ENCODE peak calls at places on chromosomes 16 and 17, in nine cellular contexts. S is CD8-positive, alpha-beta T cell; Q is heart right ventricle; M is mucosa of descending colon; H is fibroblast of pulmonary artery; L is lower leg skin; P is RWPE2; U is upper lobe of left lung; T is GM06990. I is an unnamed sample.
A peak's percentile ranks its signal among the peaks of the same experiment; 100 is the strongest.

GRCh38 chr16:11005611-11005975 is 61.2 kb downstream of the CLEC16A start:
- DNase-seq in H (peak; percentile 31), S (no peak), Q (no peak), M (no peak), T (no peak), L (no peak), P (no peak), U (no peak), I (no peak)

GRCh38 chr16:30949655-30950515 is 1.0 kb downstream of the ORAI3 start:
- DNase-seq in Q (peak; percentile 82), M (peak; percentile 80), H (peak; percentile 80), S (no peak), U (peak; percentile 91), P (peak; percentile 98), T (peak; percentile 72), L (peak; percentile 97), I (peak; percentile 86)

GRCh38 chr17:27552467-27552779 is 78.6 kb upstream of the LGALS9 start:
- DNase-seq in L (no peak), M (no peak), Q (no peak), U (peak; percentile 53), P (no peak), H (peak; percentile 49), T (no peak), S (no peak), I (no peak)

GRCh38 chr17:17417718-17418151 is 59.1 kb upstream of the MED9 start:
- DNase-seq in M (peak; percentile 78), Q (no peak), S (no peak), L (no peak), U (no peak), T (no peak), H (no peak), P (peak; percentile 7), I (no peak)

GRCh38 chr16:26198221-26198620 is 506.5 kb downstream of the HS3ST4 start:
- DNase-seq in T (no peak), L (no peak), M (no peak), U (no peak), P (no peak), Q (no peak), H (no peak), S (no peak), I (no peak)

GRCh38 chr17:64196626-64197025 is 66.4 kb downstream of the TEX2 start:
- DNase-seq in Q (no peak), U (no peak), L (no peak), H (peak; percentile 93), T (no peak), P (no peak), S (no peak), M (no peak), I (no peak)

GRCh38 chr17:81166033-81166472 is at the start of gene AATK:
- DNase-seq in H (no peak), Q (no peak), U (no peak), L (no peak), P (no peak), M (no peak), T (no peak), S (no peak), I (no peak)

GRCh38 chr17:42586514-42587230 is 9.1 kb upstream of the PSMC3IP start:
- DNase-seq in P (no peak), H (no peak), S (no peak), T (peak; percentile 64), Q (no peak), U (no peak), M (no peak), L (no peak), I (no peak)

GRCh38 chr17:19958023-19958422 is 19.6 kb downstream of the AKAP10 start:
- DNase-seq in P (no peak), M (no peak), Q (no peak), S (no peak), H (peak; percentile 84), T (no peak), U (no peak), L (no peak), I (no peak)

GRCh38 chr17:78601577-78602190 is 24.5 kb upstream of the DNAH17 start:
- DNase-seq in T (no peak), U (no peak), S (no peak), H (no peak), L (no peak), P (no peak), Q (no peak), M (no peak), I (no peak)

GRCh38 chr16:29317269-29317668 is 89.2 kb downstream of the NPIPB11 start:
- DNase-seq in P (no peak), T (no peak), H (no peak), L (peak; percentile 78), U (no peak), S (no peak), M (no peak), Q (no peak), I (no peak)

GRCh38 chr16:29315916-29316517 is 90.5 kb downstream of the NPIPB11 start:
- DNase-seq in Q (no peak), S (no peak), L (peak; percentile 75), H (no peak), U (no peak), P (no peak), T (no peak), M (peak; percentile 26), I (no peak)

GRCh38 chr16:29315046-29315445 is 91.5 kb downstream of the NPIPB11 start:
- DNase-seq in T (no peak), P (no peak), H (no peak), L (peak; percentile 79), M (no peak), Q (no peak), U (no peak), S (no peak), I (no peak)

GRCh38 chr16:29318037-29318436 is 88.5 kb downstream of the NPIPB11 start:
- DNase-seq in S (no peak), T (no peak), P (no peak), U (no peak), M (no peak), L (peak; percentile 83), H (no peak), Q (no peak), I (no peak)

DNA sequence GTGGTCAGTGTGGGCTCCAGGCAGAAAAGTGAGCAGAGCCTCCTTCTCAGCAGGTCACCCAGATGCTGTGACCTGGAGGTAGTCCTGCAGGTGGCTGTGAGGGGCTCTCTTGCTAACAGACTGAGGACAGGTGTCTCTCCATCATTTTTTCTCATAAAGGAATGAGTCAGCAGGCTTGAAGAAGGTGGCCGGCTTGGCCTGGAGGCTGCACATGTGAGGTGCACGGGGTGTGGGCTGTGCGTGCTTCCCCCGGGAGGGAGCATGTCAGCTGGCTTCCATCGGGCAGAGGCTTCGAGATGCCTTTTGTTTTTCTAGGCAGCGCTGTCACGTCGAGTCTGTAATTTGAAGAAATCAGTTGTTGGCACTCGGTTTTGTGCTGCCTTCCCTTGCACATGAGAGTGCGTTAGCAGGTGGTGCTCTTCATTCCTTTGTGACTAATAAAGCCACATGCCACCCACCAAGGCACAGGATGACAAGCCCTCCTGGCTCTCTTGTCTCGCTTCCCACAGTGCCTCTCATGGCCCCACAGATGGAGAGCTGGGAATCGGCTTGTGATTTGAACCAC is 89.8 kb downstream of the NPIPB11 start:
- DNase-seq in U (no peak), Q (no peak), P (no peak), M (no peak), T (no peak), H (no peak), L (peak; percentile 74), S (no peak), I (no peak)
- H3K4me3 ChIP-seq in U (no peak overlapping the region), Q (no peak overlapping the region), P (no peak overlapping the region), M (no peak overlapping the region), T (no peak overlapping the region), H (no peak overlapping the region), L (no peak overlapping the region), S (no peak overlapping the region), I (no peak overlapping the region)

DNA sequence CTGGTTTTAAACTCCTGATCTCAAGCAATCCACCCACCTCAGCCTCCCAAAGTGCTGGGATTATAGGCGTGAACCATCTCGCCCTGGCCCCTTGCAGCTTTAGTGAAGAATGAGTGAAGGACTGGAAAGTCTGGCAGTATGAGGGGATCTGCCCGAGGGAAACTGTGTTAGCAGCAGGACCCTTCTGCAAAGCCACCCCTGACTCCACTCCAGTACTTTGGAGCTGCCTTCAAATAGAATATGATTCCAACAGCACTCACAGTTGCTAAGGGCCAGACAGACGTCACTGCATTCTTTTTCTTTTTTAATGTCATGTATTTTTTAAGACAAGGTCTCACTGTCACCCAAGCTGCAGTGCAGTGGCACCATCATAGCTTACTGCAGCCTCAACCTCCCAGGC is 52.3 kb downstream of the KPNA2 start:
- DNase-seq in P (no peak), L (peak; percentile 18), M (no peak), T (no peak), S (no peak), U (no peak), H (no peak), Q (no peak), I (no peak)
- H3K4me3 ChIP-seq in P (no peak overlapping the region), L (no peak overlapping the region), M (no peak overlapping the region), T (no peak overlapping the region), S (no peak overlapping the region), U (no peak overlapping the region), H (no peak overlapping the region), Q (no peak overlapping the region), I (no peak overlapping the region)

GRCh38 chr16:8890549-8890921 is 8.4 kb downstream of the LITAFD start:
- DNase-seq in H (no peak), P (no peak), U (no peak), Q (no peak), S (no peak), L (no peak), T (no peak), M (no peak), I (peak; percentile 3)

GRCh38 chr16:8893426-8893825 is 11.3 kb downstream of the LITAFD start:
- DNase-seq in S (no peak), P (no peak), U (no peak), M (no peak), T (no peak), H (no peak), Q (no peak), L (peak; percentile 79), I (peak; percentile 28)

GRCh38 chr16:8889893-8890548 is 7.9 kb downstream of the LITAFD start:
- DNase-seq in H (no peak), L (no peak), U (no peak), S (no peak), P (no peak), Q (no peak), T (no peak), M (no peak), I (peak; percentile 13)

GRCh38 chr16:8893976-8894690 is 12.0 kb downstream of the LITAFD start:
- DNase-seq in L (peak; percentile 66), T (no peak), Q (no peak), M (no peak), U (no peak), P (no peak), S (no peak), H (no peak), I (peak; percentile 24)

DNA sequence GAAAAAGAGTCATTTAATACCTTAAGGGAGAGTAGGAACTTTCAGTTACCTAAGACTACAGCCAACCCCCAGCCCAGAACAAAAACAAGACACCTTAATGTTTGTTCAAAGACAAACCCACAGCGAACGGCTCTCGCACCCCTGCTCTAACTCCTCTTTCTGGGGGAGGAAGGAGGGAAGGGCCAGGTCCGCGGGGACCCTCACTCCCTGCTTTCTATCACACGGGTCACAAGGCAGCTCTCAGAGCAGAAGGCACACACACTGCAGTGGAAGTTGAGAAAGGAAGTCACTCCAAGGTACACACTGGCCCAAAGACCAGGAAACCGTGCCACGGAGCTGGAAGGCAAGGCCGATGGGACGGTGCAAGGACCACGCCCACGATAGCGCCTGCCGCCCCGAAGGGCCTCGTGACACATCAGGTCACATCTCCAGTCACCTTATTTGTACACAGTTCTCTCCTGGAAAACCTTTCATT is 10.0 kb downstream of the LITAFD start:
- DNase-seq in U (no peak), L (peak; percentile 79), Q (no peak), M (no peak), P (no peak), T (peak; percentile 72), H (no peak), S (no peak), I (peak; percentile 45)
- H3K4me3 ChIP-seq in U (no peak overlapping the region), L (no peak overlapping the region), Q (no peak overlapping the region), M (no peak overlapping the region), P (no peak overlapping the region), T (peak overlapping the region; percentile 36), H (no peak overlapping the region), S (no peak overlapping the region), I (no peak overlapping the region)

GRCh38 chr16:88552815-88553214 is 17.4 kb upstream of the ZC3H18 start:
- DNase-seq in T (no peak), H (no peak), U (no peak), L (no peak), M (no peak), Q (no peak), P (no peak), S (no peak), I (no peak)
- H3K4me3 ChIP-seq in T (no peak overlapping the region), H (no peak overlapping the region), U (no peak overlapping the region), L (no peak overlapping the region), M (no peak overlapping the region), Q (no peak overlapping the region), P (no peak overlapping the region), S (no peak overlapping the region), I (no peak overlapping the region)